ENCODE peak calls at places on chromosomes 4 and X, in ten cellular contexts. G is stimulated activated CD4-positive, alpha-beta T cell treated with anti-CD3 and anti-CD28 coated beads, Interleukin-15, amount 100 ng/mL, for 1 hour; T is cardiac fibroblast; P is dorsolateral prefrontal cortex; I is stimulated activated naive CD8-positive, alpha-beta T cell treated with anti-CD3 and anti-CD28 coated beads, Interleukin-15, Interleukin-2, amounts not matched to agents 100 U/mL and 50 U/mL, for 24 hours; K is suprapubic skin; V is Ammon's horn; Z is breast epithelium; N is HTR-8/SVneo; D is T follicular helper cell. B is an unnamed sample.

GRCh38 chr4:89305712-89306437 is 1.7 kb downstream of the GPRIN3 start:
- DNase-seq in G (no peak), T (peak), P (no peak), I (no peak), K (no peak), V (no peak), Z (no peak), N (no peak), D (no peak), B (peak)

GRCh38 chr4:41661447-41662076 is 87.0 kb downstream of the PHOX2B start:
- DNase-seq in G (no peak), T (peak), P (peak), I (peak), K (no peak), V (peak), Z (peak), N (peak), D (peak), B (no peak)

GRCh38 chr4:169650227-169650936 is 30.0 kb downstream of the CLCN3 start:
- DNase-seq in G (no peak), T (no peak), P (no peak), I (no peak), K (no peak), V (no peak), Z (no peak), N (no peak), D (no peak), B (no peak)

GRCh38 chr4:158870282-158871049 is 101.6 kb downstream of the FNIP2 start:
- DNase-seq in G (no peak), T (no peak), P (no peak), I (no peak), K (no peak), V (no peak), Z (no peak), N (no peak), D (no peak), B (no peak)

GRCh38 chr4:79442422-79442821 is 34.4 kb upstream of the GK2 start:
- DNase-seq in G (no peak), T (peak), P (no peak), I (no peak), K (no peak), V (no peak), Z (no peak), N (no peak), D (no peak), B (no peak)

GRCh38 chr4:8117278-8117682 is 41.3 kb downstream of the ABLIM2 start:
- DNase-seq in G (no peak), T (peak), P (no peak), I (peak), K (no peak), V (no peak), Z (no peak), N (peak), D (peak), B (no peak)

GRCh38 chr4:128450326-128451120 is 162.9 kb upstream of the PGRMC2 start:
- DNase-seq in G (no peak), T (no peak), P (no peak), I (no peak), K (no peak), V (no peak), Z (no peak), N (no peak), D (no peak), B (no peak)

GRCh38 chr4:629916-630641 is 4.7 kb downstream of the PDE6B start:
- DNase-seq in G (no peak), T (no peak), P (no peak), I (no peak), K (no peak), V (no peak), Z (no peak), N (no peak), D (no peak), B (no peak)

GRCh38 chr4:75848891-75849290 is 53.4 kb downstream of the PPEF2 start:
- DNase-seq in G (no peak), T (peak), P (no peak), I (no peak), K (no peak), V (no peak), Z (no peak), N (no peak), D (no peak), B (no peak)

GRCh38 chr4:30828290-30828926 is 108.2 kb downstream of the PCDH7 start:
- DNase-seq in G (no peak), T (peak), P (no peak), I (no peak), K (no peak), V (no peak), Z (no peak), N (peak), D (no peak), B (peak)

GRCh38 chr4:26192921-26193894 is 127.6 kb upstream of the RBPJ start:
- DNase-seq in G (no peak), T (no peak), P (no peak), I (no peak), K (no peak), V (peak), Z (no peak), N (no peak), D (no peak), B (no peak)

GRCh38 chrX:37425370-37425769 is 76.2 kb downstream of the PRRG1 start:
- DNase-seq in G (no peak), T (no peak), P (no peak), I (no peak), K (no peak), V (no peak), Z (no peak), N (no peak), D (no peak), B (no peak)

GRCh38 chrX:49960061-49960460 is 37.7 kb downstream of the CLCN5 start:
- DNase-seq in G (no peak), T (no peak), P (no peak), I (no peak), K (no peak), V (no peak), Z (no peak), N (no peak), D (no peak), B (no peak)

GRCh38 chr4:176002007-176002623 is 63.5 kb upstream of the WDR17 start:
- DNase-seq in G (no peak), T (peak), P (peak), I (peak), K (no peak), V (peak), Z (no peak), N (peak), D (no peak), B (no peak)

GRCh38 chr4:16253127-16253960 is 27.1 kb upstream of the TAPT1 start:
- DNase-seq in G (no peak), T (peak), P (no peak), I (no peak), K (no peak), V (no peak), Z (no peak), N (peak), D (no peak), B (no peak)

GRCh38 chr4:130359537-130359936 is 1263.6 kb downstream of the C4orf33 start:
- DNase-seq in G (no peak), T (peak), P (no peak), I (no peak), K (no peak), V (peak), Z (no peak), N (peak), D (no peak), B (peak)

GRCh38 chrX:105331244-105331643 is 110.8 kb upstream of the TEX13A start:
- DNase-seq in G (no peak), T (peak), P (no peak), I (no peak), K (no peak), V (no peak), Z (no peak), N (no peak), D (no peak), B (peak)

GRCh38 chr4:128565565-128566186 is 243.8 kb upstream of the JADE1 start:
- DNase-seq in G (no peak), T (peak), P (no peak), I (peak), K (no peak), V (peak), Z (no peak), N (peak), D (no peak), B (no peak)

GRCh38 chr4:38094419-38094818 is 134.2 kb downstream of the PTTG2 start:
- DNase-seq in G (no peak), T (no peak), P (no peak), I (no peak), K (no peak), V (no peak), Z (no peak), N (no peak), D (no peak), B (no peak)

GRCh38 chr4:155889036-155889793 is 14.3 kb upstream of the TDO2 start:
- DNase-seq in G (no peak), T (peak), P (no peak), I (no peak), K (no peak), V (no peak), Z (no peak), N (no peak), D (no peak), B (peak)

B was measured in retinal pigment epithelial cell.